ENCODE peak calls at places on chromosomes 5 and 9, in eight cellular contexts. One of them, this sample, is unnamed.

GRCh38 chr5:178221857-178222256 is 10.7 kb downstream of the PHYKPL start:
- DNase-seq in choroid plexus epithelial cell: no peak
- DNase-seq in kidney epithelial cell: no peak
- DNase-seq in G401: no peak
- DNase-seq in pancreas: no peak
- DNase-seq in NCI-H446 treated with DMSO at 0.1 percent for 48 hours: no peak
- DNase-seq in coronary artery: no peak
- DNase-seq in mesendoderm: no peak
- DNase-seq in this sample: no peak

GRCh38 chr5:16544607-16545374 is 72.0 kb downstream of the RETREG1 start:
- DNase-seq in choroid plexus epithelial cell: peak
- DNase-seq in kidney epithelial cell: no peak
- DNase-seq in G401: no peak
- DNase-seq in pancreas: no peak
- DNase-seq in NCI-H446 treated with DMSO at 0.1 percent for 48 hours: no peak
- DNase-seq in coronary artery: no peak
- DNase-seq in mesendoderm: no peak
- DNase-seq in this sample: no peak

GRCh38 chr5:169356811-169357210 is 55.9 kb upstream of the SLIT3 start:
- DNase-seq in choroid plexus epithelial cell: no peak
- DNase-seq in kidney epithelial cell: no peak
- DNase-seq in G401: no peak
- DNase-seq in pancreas: no peak
- DNase-seq in NCI-H446 treated with DMSO at 0.1 percent for 48 hours: no peak
- DNase-seq in coronary artery: no peak
- DNase-seq in mesendoderm: no peak
- DNase-seq in this sample: no peak

GRCh38 chr5:145856285-145856818 is 16.5 kb downstream of the GRXCR2 start:
- DNase-seq in choroid plexus epithelial cell: peak
- DNase-seq in kidney epithelial cell: no peak
- DNase-seq in G401: no peak
- DNase-seq in pancreas: peak
- DNase-seq in NCI-H446 treated with DMSO at 0.1 percent for 48 hours: no peak
- DNase-seq in coronary artery: no peak
- DNase-seq in mesendoderm: peak
- DNase-seq in this sample: peak

GRCh38 chr5:108661590-108662219 is 86.0 kb upstream of the FER start:
- DNase-seq in choroid plexus epithelial cell: peak
- DNase-seq in kidney epithelial cell: no peak
- DNase-seq in G401: no peak
- DNase-seq in pancreas: no peak
- DNase-seq in NCI-H446 treated with DMSO at 0.1 percent for 48 hours: no peak
- DNase-seq in coronary artery: no peak
- DNase-seq in mesendoderm: no peak
- DNase-seq in this sample: no peak

GRCh38 chr5:120463991-120464626 is at the start of gene PRR16:
- DNase-seq in choroid plexus epithelial cell: peak
- DNase-seq in kidney epithelial cell: no peak
- DNase-seq in G401: peak
- DNase-seq in pancreas: peak
- DNase-seq in NCI-H446 treated with DMSO at 0.1 percent for 48 hours: peak
- DNase-seq in coronary artery: peak
- DNase-seq in mesendoderm: peak
- DNase-seq in this sample: peak

GRCh38 chr9:128733256-128733655 is 9.3 kb upstream of the ZDHHC12 start:
- DNase-seq in choroid plexus epithelial cell: peak
- DNase-seq in kidney epithelial cell: peak
- DNase-seq in G401: peak
- DNase-seq in pancreas: peak
- DNase-seq in NCI-H446 treated with DMSO at 0.1 percent for 48 hours: no peak
- DNase-seq in coronary artery: no peak
- DNase-seq in mesendoderm: peak
- DNase-seq in this sample: peak

GRCh38 chr5:151480859-151481258 is 33.5 kb downstream of the SLC36A1 start:
- DNase-seq in choroid plexus epithelial cell: peak
- DNase-seq in kidney epithelial cell: no peak
- DNase-seq in G401: peak
- DNase-seq in pancreas: no peak
- DNase-seq in NCI-H446 treated with DMSO at 0.1 percent for 48 hours: no peak
- DNase-seq in coronary artery: no peak
- DNase-seq in mesendoderm: peak
- DNase-seq in this sample: no peak

GRCh38 chr5:113336975-113337374 is 97.8 kb downstream of the TSSK1B start:
- DNase-seq in choroid plexus epithelial cell: peak
- DNase-seq in kidney epithelial cell: no peak
- DNase-seq in G401: peak
- DNase-seq in pancreas: no peak
- DNase-seq in NCI-H446 treated with DMSO at 0.1 percent for 48 hours: peak
- DNase-seq in coronary artery: no peak
- DNase-seq in mesendoderm: peak
- DNase-seq in this sample: peak

GRCh38 chr5:172336264-172336663 is 52.7 kb upstream of the UBTD2 start:
- DNase-seq in choroid plexus epithelial cell: no peak
- DNase-seq in kidney epithelial cell: no peak
- DNase-seq in G401: no peak
- DNase-seq in pancreas: peak
- DNase-seq in NCI-H446 treated with DMSO at 0.1 percent for 48 hours: no peak
- DNase-seq in coronary artery: no peak
- DNase-seq in mesendoderm: no peak
- DNase-seq in this sample: no peak

GRCh38 chr5:179623906-179624741 is 653 bp upstream of the HNRNPH1 start:
- DNase-seq in choroid plexus epithelial cell: peak
- DNase-seq in kidney epithelial cell: peak
- DNase-seq in G401: peak
- DNase-seq in pancreas: peak
- DNase-seq in NCI-H446 treated with DMSO at 0.1 percent for 48 hours: no peak
- DNase-seq in coronary artery: no peak
- DNase-seq in mesendoderm: no peak
- DNase-seq in this sample: peak

GRCh38 chr5:35269006-35269405 is 38.7 kb upstream of the PRLR start:
- DNase-seq in choroid plexus epithelial cell: no peak
- DNase-seq in kidney epithelial cell: no peak
- DNase-seq in G401: no peak
- DNase-seq in pancreas: no peak
- DNase-seq in NCI-H446 treated with DMSO at 0.1 percent for 48 hours: no peak
- DNase-seq in coronary artery: no peak
- DNase-seq in mesendoderm: no peak
- DNase-seq in this sample: no peak

GRCh38 chr9:110602281-110602680 is 22.7 kb upstream of the SVEP1 start:
- DNase-seq in choroid plexus epithelial cell: no peak
- DNase-seq in kidney epithelial cell: no peak
- DNase-seq in G401: no peak
- DNase-seq in pancreas: no peak
- DNase-seq in NCI-H446 treated with DMSO at 0.1 percent for 48 hours: no peak
- DNase-seq in coronary artery: no peak
- DNase-seq in mesendoderm: peak
- DNase-seq in this sample: no peak

GRCh38 chr5:160843240-160843639 is 8.8 kb downstream of the ATP10B start:
- DNase-seq in choroid plexus epithelial cell: no peak
- DNase-seq in kidney epithelial cell: peak
- DNase-seq in G401: no peak
- DNase-seq in pancreas: no peak
- DNase-seq in NCI-H446 treated with DMSO at 0.1 percent for 48 hours: no peak
- DNase-seq in coronary artery: no peak
- DNase-seq in mesendoderm: peak
- DNase-seq in this sample: no peak

GRCh38 chr5:77174526-77174925 is 36.0 kb upstream of the PDE8B start:
- DNase-seq in choroid plexus epithelial cell: no peak
- DNase-seq in kidney epithelial cell: no peak
- DNase-seq in G401: no peak
- DNase-seq in pancreas: no peak
- DNase-seq in NCI-H446 treated with DMSO at 0.1 percent for 48 hours: no peak
- DNase-seq in coronary artery: no peak
- DNase-seq in mesendoderm: no peak
- DNase-seq in this sample: no peak

GRCh38 chr5:157198277-157199058 is 17.8 kb downstream of the ITK start:
- DNase-seq in choroid plexus epithelial cell: no peak
- DNase-seq in kidney epithelial cell: no peak
- DNase-seq in G401: no peak
- DNase-seq in pancreas: no peak
- DNase-seq in NCI-H446 treated with DMSO at 0.1 percent for 48 hours: no peak
- DNase-seq in coronary artery: no peak
- DNase-seq in mesendoderm: no peak
- DNase-seq in this sample: peak

GRCh38 chr5:17217421-17218352 is at the start of gene BASP1:
- DNase-seq in choroid plexus epithelial cell: peak
- DNase-seq in kidney epithelial cell: no peak
- DNase-seq in G401: peak
- DNase-seq in pancreas: peak
- DNase-seq in NCI-H446 treated with DMSO at 0.1 percent for 48 hours: peak
- DNase-seq in coronary artery: peak
- DNase-seq in mesendoderm: peak
- DNase-seq in this sample: no peak

GRCh38 chr5:180034564-180034963 is 37.0 kb downstream of the RNF130 start:
- DNase-seq in choroid plexus epithelial cell: peak
- DNase-seq in kidney epithelial cell: peak
- DNase-seq in G401: no peak
- DNase-seq in pancreas: no peak
- DNase-seq in NCI-H446 treated with DMSO at 0.1 percent for 48 hours: no peak
- DNase-seq in coronary artery: no peak
- DNase-seq in mesendoderm: no peak
- DNase-seq in this sample: no peak

GRCh38 chr5:108148715-108149139 is 233.2 kb downstream of the FBXL17 start:
- DNase-seq in choroid plexus epithelial cell: peak
- DNase-seq in kidney epithelial cell: no peak
- DNase-seq in G401: no peak
- DNase-seq in pancreas: no peak
- DNase-seq in NCI-H446 treated with DMSO at 0.1 percent for 48 hours: no peak
- DNase-seq in coronary artery: no peak
- DNase-seq in mesendoderm: peak
- DNase-seq in this sample: peak

GRCh38 chr9:69392826-69393225 is 67.8 kb downstream of the ENTREP1 start:
- DNase-seq in choroid plexus epithelial cell: no peak
- DNase-seq in kidney epithelial cell: no peak
- DNase-seq in G401: no peak
- DNase-seq in pancreas: no peak
- DNase-seq in NCI-H446 treated with DMSO at 0.1 percent for 48 hours: no peak
- DNase-seq in coronary artery: no peak
- DNase-seq in mesendoderm: no peak
- DNase-seq in this sample: no peak

GRCh38 chr5:137778772-137779564 is 24.8 kb upstream of the HNRNPA0 start:
- DNase-seq in choroid plexus epithelial cell: peak
- DNase-seq in kidney epithelial cell: no peak
- DNase-seq in G401: peak
- DNase-seq in pancreas: no peak
- DNase-seq in NCI-H446 treated with DMSO at 0.1 percent for 48 hours: no peak
- DNase-seq in coronary artery: no peak
- DNase-seq in mesendoderm: peak
- DNase-seq in this sample: peak

GRCh38 chr9:69758981-69759477 is 782 bp downstream of the PTAR1 start:
- DNase-seq in choroid plexus epithelial cell: peak
- DNase-seq in kidney epithelial cell: no peak
- DNase-seq in G401: peak
- DNase-seq in pancreas: no peak
- DNase-seq in NCI-H446 treated with DMSO at 0.1 percent for 48 hours: no peak
- DNase-seq in coronary artery: no peak
- DNase-seq in mesendoderm: no peak
- DNase-seq in this sample: peak

GRCh38 chr9:90853945-90854344 is 52.3 kb downstream of the SYK start:
- DNase-seq in choroid plexus epithelial cell: no peak
- DNase-seq in kidney epithelial cell: no peak
- DNase-seq in G401: no peak
- DNase-seq in pancreas: no peak
- DNase-seq in NCI-H446 treated with DMSO at 0.1 percent for 48 hours: no peak
- DNase-seq in coronary artery: no peak
- DNase-seq in mesendoderm: no peak
- DNase-seq in this sample: no peak

GRCh38 chr9:82385633-82386032 is 397.1 kb downstream of the SPATA31D1 start:
- DNase-seq in choroid plexus epithelial cell: no peak
- DNase-seq in kidney epithelial cell: no peak
- DNase-seq in G401: no peak
- DNase-seq in pancreas: no peak
- DNase-seq in NCI-H446 treated with DMSO at 0.1 percent for 48 hours: no peak
- DNase-seq in coronary artery: no peak
- DNase-seq in mesendoderm: no peak
- DNase-seq in this sample: no peak

GRCh38 chr9:112132356-112132755 is 42.7 kb downstream of the SUSD1 start:
- DNase-seq in choroid plexus epithelial cell: peak
- DNase-seq in kidney epithelial cell: no peak
- DNase-seq in G401: no peak
- DNase-seq in pancreas: no peak
- DNase-seq in NCI-H446 treated with DMSO at 0.1 percent for 48 hours: no peak
- DNase-seq in coronary artery: no peak
- DNase-seq in mesendoderm: no peak
- DNase-seq in this sample: no peak

GRCh38 chr9:76044420-76044819 is 153.9 kb downstream of the PCSK5 start:
- DNase-seq in choroid plexus epithelial cell: peak
- DNase-seq in kidney epithelial cell: no peak
- DNase-seq in G401: no peak
- DNase-seq in pancreas: no peak
- DNase-seq in NCI-H446 treated with DMSO at 0.1 percent for 48 hours: no peak
- DNase-seq in coronary artery: no peak
- DNase-seq in mesendoderm: no peak
- DNase-seq in this sample: no peak